ENCODE peak calls at places on chromosomes 1 and 21, in nine cellular contexts. I, O, U, L, V, E, N, K and P are unnamed samples.

GRCh38 chr1:97814121-97814520 is 106.7 kb downstream of the DPYD start:
- DNase-seq in I (no peak), O (peak), U (no peak), L (no peak), V (no peak), E (peak), N (peak), K (peak), P (peak)

GRCh38 chr1:158527190-158527815 is 26.9 kb downstream of the OR6Y1 start:
- DNase-seq in I (no peak), O (peak), U (no peak), L (no peak), V (no peak), E (peak), N (no peak), K (peak), P (peak)

GRCh38 chr1:221366495-221367095 is 375.3 kb downstream of the DUSP10 start:
- DNase-seq in I (no peak), O (no peak), U (no peak), L (no peak), V (no peak), E (no peak), N (no peak), K (peak), P (no peak)

GRCh38 chr1:204359474-204360255 is at the start of gene PLEKHA6:
- DNase-seq in I (no peak), O (peak), U (peak), L (no peak), V (no peak), E (no peak), N (no peak), K (peak), P (peak)

GRCh38 chr21:34688145-34688544 is 19.4 kb downstream of the CLIC6 start:
- DNase-seq in I (no peak), O (peak), U (no peak), L (no peak), V (no peak), E (peak), N (no peak), K (peak), P (peak)

GRCh38 chr1:111904478-111905218 is 84.8 kb downstream of the KCND3 start:
- DNase-seq in I (peak), O (peak), U (no peak), L (peak), V (no peak), E (peak), N (peak), K (peak), P (no peak)

GRCh38 chr1:234114648-234115307 is 210.3 kb downstream of the SLC35F3 start:
- DNase-seq in I (peak), O (peak), U (peak), L (peak), V (no peak), E (peak), N (peak), K (peak), P (peak)

GRCh38 chr1:218748071-218748470 is 402.9 kb downstream of the TGFB2 start:
- DNase-seq in I (no peak), O (peak), U (no peak), L (no peak), V (no peak), E (peak), N (peak), K (peak), P (peak)

GRCh38 chr1:109630081-109630880 is 10.6 kb downstream of the AMPD2 start:
- DNase-seq in I (no peak), O (no peak), U (no peak), L (no peak), V (peak), E (no peak), N (no peak), K (no peak), P (no peak)

GRCh38 chr1:112298558-112298957 is 97.5 kb upstream of the CTTNBP2NL start:
- DNase-seq in I (no peak), O (peak), U (no peak), L (peak), V (no peak), E (peak), N (peak), K (peak), P (peak)

GRCh38 chr1:154713001-154713400 is 105.0 kb upstream of the ADAR start:
- DNase-seq in I (no peak), O (no peak), U (no peak), L (no peak), V (no peak), E (no peak), N (peak), K (no peak), P (no peak)

GRCh38 chr21:36395353-36396111 is 10.3 kb downstream of the CHAF1B start:
- DNase-seq in I (no peak), O (no peak), U (no peak), L (no peak), V (no peak), E (no peak), N (no peak), K (no peak), P (no peak)

GRCh38 chr1:3776231-3777030 is 3.9 kb downstream of the SMIM1 start:
- DNase-seq in I (no peak), O (no peak), U (no peak), L (no peak), V (no peak), E (no peak), N (peak), K (no peak), P (no peak)

GRCh38 chr21:33981341-33982101 is 65.9 kb upstream of the ATP5PO start:
- DNase-seq in I (no peak), O (no peak), U (no peak), L (no peak), V (no peak), E (no peak), N (no peak), K (no peak), P (peak)

GRCh38 chr1:28256197-28256827 is 3.0 kb upstream of the SESN2 start:
- DNase-seq in I (no peak), O (no peak), U (no peak), L (no peak), V (no peak), E (no peak), N (no peak), K (no peak), P (no peak)

GRCh38 chr1:151763990-151764389 is 694 bp upstream of the MRPL9 start:
- DNase-seq in I (no peak), O (peak), U (no peak), L (no peak), V (no peak), E (no peak), N (no peak), K (peak), P (peak)

GRCh38 chr1:206521002-206521585 is 13.8 kb downstream of the RASSF5 start:
- DNase-seq in I (no peak), O (no peak), U (no peak), L (no peak), V (no peak), E (peak), N (no peak), K (no peak), P (no peak)

GRCh38 chr1:207925210-207925609 is 14.3 kb upstream of the CD34 start:
- DNase-seq in I (no peak), O (peak), U (peak), L (peak), V (no peak), E (peak), N (peak), K (peak), P (no peak)

GRCh38 chr1:236677641-236678235 is 8.6 kb upstream of the ACTN2 start:
- DNase-seq in I (no peak), O (no peak), U (no peak), L (no peak), V (no peak), E (no peak), N (no peak), K (no peak), P (no peak)

GRCh38 chr1:33248244-33248643 is 8.0 kb upstream of the ZNF362 start:
- DNase-seq in I (no peak), O (peak), U (no peak), L (no peak), V (no peak), E (peak), N (no peak), K (peak), P (no peak)

GRCh38 chr1:59015708-59016107 is 231.9 kb upstream of the JUN start:
- DNase-seq in I (no peak), O (peak), U (no peak), L (no peak), V (no peak), E (peak), N (peak), K (peak), P (peak)

GRCh38 chr21:44434936-44435635 is 20.2 kb upstream of the LRRC3 start:
- DNase-seq in I (no peak), O (no peak), U (no peak), L (no peak), V (no peak), E (no peak), N (no peak), K (no peak), P (no peak)

GRCh38 chr1:17427696-17428660 is 11.5 kb downstream of the RCC2 start:
- DNase-seq in I (no peak), O (no peak), U (no peak), L (no peak), V (no peak), E (no peak), N (no peak), K (no peak), P (no peak)

GRCh38 chr1:158149175-158149574 is 31.5 kb upstream of the CD1D start:
- DNase-seq in I (no peak), O (no peak), U (peak), L (no peak), V (no peak), E (no peak), N (no peak), K (no peak), P (no peak)